ENCODE peak calls at places on chromosomes 1 and 21, in six cellular contexts. C is A549, X is lower leg skin, G is nephron progenitor cell, S is HCT116, D is left ventricle myocardium inferior. Z is an unnamed sample.

GRCh38 chr1:97277891-97278662 is 556.5 kb downstream of the PTBP2 start:
- DNase-seq in X (no peak), D (no peak), C (peak), G (no peak), S (peak), Z (no peak)

GRCh38 chr1:37476087-37476452 is 1.7 kb downstream of the ZC3H12A start:
- DNase-seq in C (no peak), G (no peak), X (no peak), D (no peak), S (no peak), Z (no peak)

GRCh38 chr1:44217809-44218410 is 4.6 kb downstream of the DMAP1 start:
- DNase-seq in C (peak), S (peak), G (peak), X (peak), D (peak), Z (peak)

GRCh38 chr1:85801520-85801919 is 93.3 kb upstream of the ZNHIT6 start:
- DNase-seq in G (no peak), D (no peak), S (no peak), C (peak), X (no peak), Z (no peak)

GRCh38 chr1:113199718-113200455 is 126.9 kb downstream of the LRIG2 start:
- DNase-seq in X (no peak), C (no peak), G (no peak), D (no peak), S (no peak), Z (no peak)

GRCh38 chr1:47758341-47759237 is 238.6 kb downstream of the TRABD2B start:
- DNase-seq in C (peak), G (no peak), S (no peak), X (no peak), D (no peak), Z (no peak)

GRCh38 chr1:17168480-17168878 is 36.4 kb upstream of the PADI1 start:
- DNase-seq in S (no peak), G (no peak), D (no peak), C (no peak), X (no peak), Z (no peak)

GRCh38 chr1:33300673-33301072 is 20.2 kb downstream of the A3GALT2 start:
- DNase-seq in G (no peak), S (no peak), X (no peak), C (no peak), D (peak), Z (no peak)

GRCh38 chr1:156892190-156893047 is 1.1 kb upstream of the PEAR1 start:
- DNase-seq in G (peak), C (peak), S (peak), D (peak), X (peak), Z (peak)

GRCh38 chr1:173421789-173422188 is 55.3 kb upstream of the PRDX6 start:
- DNase-seq in X (no peak), D (no peak), S (no peak), C (no peak), G (no peak), Z (no peak)

GRCh38 chr1:43519287-43519686 is 11.4 kb upstream of the PTPRF start:
- DNase-seq in D (no peak), S (no peak), G (no peak), X (no peak), C (no peak), Z (no peak)

GRCh38 chr1:239189998-239190512 is 196.3 kb upstream of the CHRM3 start:
- DNase-seq in D (no peak), G (no peak), S (no peak), X (no peak), C (no peak), Z (no peak)

GRCh38 chr1:160813215-160813614 is 17.2 kb downstream of the LY9 start:
- DNase-seq in X (no peak), D (no peak), S (peak), C (peak), G (no peak), Z (no peak)

GRCh38 chr1:165395522-165396300 is 39.2 kb upstream of the LMX1A start:
- DNase-seq in D (no peak), S (no peak), G (no peak), C (no peak), X (no peak), Z (no peak)

GRCh38 chr1:210618379-210618778 is 289.7 kb downstream of the HHAT start:
- DNase-seq in C (no peak), G (no peak), X (no peak), S (no peak), D (no peak), Z (no peak)

GRCh38 chr1:241485145-241485544 is 34.4 kb downstream of the FH start:
- DNase-seq in S (no peak), D (no peak), G (no peak), X (no peak), C (no peak), Z (no peak)

GRCh38 chr1:153394391-153394790 is 3.5 kb upstream of the S100A8 start:
- DNase-seq in C (no peak), G (no peak), D (no peak), S (no peak), X (no peak), Z (no peak)

GRCh38 chr1:91940496-91940895 is 8.7 kb upstream of the BRDT start:
- DNase-seq in S (no peak), C (no peak), D (no peak), G (no peak), X (no peak), Z (no peak)

GRCh38 chr21:20999567-21000169 is 1.5 kb downstream of the NCAM2 start:
- DNase-seq in S (no peak), X (no peak), C (peak), G (peak), D (no peak), Z (peak)

GRCh38 chr1:2214541-2215241 is 13.4 kb upstream of the SKI start:
- DNase-seq in G (no peak), X (no peak), S (no peak), C (no peak), D (peak), Z (no peak)

GRCh38 chr1:98289296-98289695 is 368.5 kb upstream of the DPYD start:
- DNase-seq in G (no peak), D (no peak), S (no peak), X (no peak), C (no peak), Z (no peak)

DNA sequence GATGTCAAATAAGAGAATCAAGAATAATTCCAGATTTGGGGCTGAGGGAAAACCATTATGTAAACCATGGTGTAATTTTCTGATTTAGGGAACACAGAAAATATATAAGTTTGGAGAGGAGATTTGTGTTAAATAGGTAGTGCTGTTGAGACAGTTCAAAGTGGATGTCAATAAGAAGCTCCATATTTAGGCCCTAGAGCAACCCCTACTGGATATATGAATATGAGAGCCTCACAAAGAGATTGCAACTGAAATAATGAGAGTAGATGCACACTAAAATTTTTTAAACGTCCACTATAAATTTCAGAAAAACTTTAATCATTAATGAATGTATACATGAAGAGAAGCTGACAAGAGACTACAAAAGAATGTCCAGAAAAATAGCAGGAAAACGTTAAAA is 1447.8 kb upstream of the PRMT6 start:
- DNase-seq in X (no peak), D (no peak), S (no peak), G (no peak), C (peak), Z (no peak)
- TF ChIP-seq CTCF in X (no peak), D (peak), S (no peak), G (no peak), C (no peak), Z (no peak)

DNA sequence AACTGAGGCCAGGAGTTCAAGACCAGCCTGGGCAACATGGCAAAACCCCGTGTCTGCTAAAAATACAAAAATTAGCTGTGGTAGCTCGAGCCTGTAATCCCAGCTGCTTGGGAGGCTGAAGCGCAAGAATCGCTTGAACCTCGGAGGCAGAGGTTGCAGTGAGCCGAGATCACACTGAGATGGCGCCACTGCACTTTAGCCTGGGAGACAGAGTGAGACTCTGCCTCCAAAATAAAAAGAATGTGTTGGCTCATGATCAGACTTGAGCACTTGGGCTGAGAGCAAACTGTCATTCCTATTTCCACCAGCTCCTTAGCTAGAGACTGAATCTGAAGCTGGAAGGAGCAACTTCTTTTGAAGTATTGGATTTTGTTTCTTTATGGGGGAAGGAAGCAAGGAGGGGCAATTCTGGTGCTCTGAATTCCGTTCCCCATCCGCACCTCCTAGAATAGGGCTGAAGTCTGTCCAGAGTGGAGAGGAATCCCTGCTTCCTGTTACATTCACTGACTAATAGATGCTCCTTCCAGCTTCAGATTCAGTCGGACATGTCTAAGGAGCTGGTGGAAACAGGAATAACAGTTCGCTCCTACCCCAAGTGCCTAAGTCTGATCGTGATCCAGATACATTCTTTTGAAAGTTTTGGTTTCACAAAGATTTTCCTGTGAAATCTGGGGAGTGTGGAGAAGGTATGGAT is 3.8 kb downstream of the ZNF672 start:
- DNase-seq in X (no peak), D (no peak), C (peak), G (peak), S (no peak), Z (no peak)
- TF ChIP-seq CTCF in X (no peak), D (peak), C (peak), G (peak), S (peak), Z (peak)

GRCh38 chr1:119831027-119831426 is 19.8 kb upstream of the REG4 start:
- DNase-seq in D (no peak), S (no peak), G (no peak), X (no peak), C (no peak), Z (no peak)

GRCh38 chr1:119822406-119822805 is 11.1 kb upstream of the REG4 start:
- DNase-seq in G (no peak), D (no peak), C (no peak), X (no peak), S (no peak), Z (no peak)

GRCh38 chr1:119828266-119828665 is 17.0 kb upstream of the REG4 start:
- DNase-seq in C (no peak), G (no peak), D (no peak), S (no peak), X (no peak), Z (no peak)

GRCh38 chr1:119829636-119830035 is 18.4 kb upstream of the REG4 start:
- DNase-seq in X (no peak), G (no peak), D (no peak), S (no peak), C (no peak), Z (no peak)

DNA sequence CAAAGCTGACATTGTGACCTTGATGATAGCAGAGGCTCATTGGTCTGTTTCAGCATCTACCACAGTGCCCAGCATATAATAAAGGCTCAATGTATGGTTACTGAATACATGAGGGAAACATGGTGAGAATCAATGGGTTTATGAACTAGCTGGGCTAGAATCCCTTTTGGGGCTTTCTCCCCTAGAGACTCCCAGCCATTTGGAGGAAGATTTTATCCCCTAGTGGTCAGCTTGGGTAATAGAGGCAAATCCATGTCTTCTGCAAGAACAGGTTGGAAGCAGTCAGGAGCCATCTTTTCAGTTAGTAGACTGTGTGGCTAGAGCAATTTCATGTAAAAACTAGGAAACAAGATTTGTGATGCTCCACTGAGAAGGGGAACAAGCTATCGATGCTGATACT is 15.8 kb upstream of the REG4 start:
- DNase-seq in D (no peak), S (no peak), G (no peak), X (no peak), C (no peak), Z (no peak)
- TF ChIP-seq CTCF in D (no peak), S (peak), G (peak), X (no peak), C (no peak), Z (peak)

GRCh38 chr1:6052543-6053205 is 7.0 kb downstream of the KCNAB2 start:
- DNase-seq in C (peak), G (peak), S (no peak), X (peak), D (peak), Z (peak)
- TF ChIP-seq CTCF in C (peak), G (peak), S (peak), X (no peak), D (peak), Z (no peak)

GRCh38 chr1:169287280-169287679 is 80.3 kb downstream of the NME7 start:
- DNase-seq in S (no peak), X (no peak), C (no peak), D (no peak), G (no peak), Z (no peak)

GRCh38 chr1:169289016-169289415 is 78.6 kb downstream of the NME7 start:
- DNase-seq in X (no peak), D (no peak), C (no peak), S (no peak), G (no peak), Z (no peak)

GRCh38 chr1:169288011-169288414 is 79.6 kb downstream of the NME7 start:
- DNase-seq in D (no peak), C (peak), S (peak), X (no peak), G (no peak), Z (no peak)
- TF ChIP-seq CTCF in D (no peak), C (no peak), S (no peak), X (no peak), G (no peak), Z (no peak)